ENCODE peak calls at places on chromosome 19, in four cellular contexts. D is stomach, W is astrocyte of the cerebellum, T is nephron progenitor cell. I is an unnamed sample.

GRCh38 chr19:2774083-2774679 is 8.9 kb downstream of the SGTA start:
- DNase-seq in T (no peak), D (no peak), W (no peak), I (no peak)

GRCh38 chr19:40139533-40140287 is 49.0 kb upstream of the ZNF780A start:
- DNase-seq in T (peak), D (no peak), W (peak), I (peak)

GRCh38 chr19:53013621-53014020 is at the start of gene ERVV-1:
- DNase-seq in D (no peak), T (no peak), W (no peak), I (no peak)

GRCh38 chr19:29528946-29529645 is 3.3 kb downstream of the VSTM2B start:
- DNase-seq in T (no peak), W (no peak), D (no peak), I (no peak)

GRCh38 chr19:17522988-17523872 is 11.8 kb downstream of the PGLS start:
- DNase-seq in D (peak), W (no peak), T (no peak), I (no peak)

GRCh38 chr19:33795370-33796163 is 1.1 kb upstream of the KCTD15 start:
- DNase-seq in W (peak), T (peak), D (peak), I (no peak)

GRCh38 chr19:45382426-45382825 is 12.1 kb upstream of the ERCC2 start:
- DNase-seq in W (no peak), T (no peak), D (no peak), I (no peak)

GRCh38 chr19:50384685-50385535 is 763 bp downstream of the POLD1 start:
- DNase-seq in D (no peak), W (no peak), T (no peak), I (no peak)

GRCh38 chr19:31214086-31214485 is 135.2 kb downstream of the TSHZ3 start:
- DNase-seq in W (peak), T (no peak), D (peak), I (peak)

GRCh38 chr19:33690461-33691427 is 69.0 kb downstream of the CHST8 start:
- DNase-seq in T (no peak), D (no peak), W (no peak), I (no peak)

GRCh38 chr19:45424191-45425058 is 708 bp upstream of the ERCC1 start:
- DNase-seq in T (peak), W (peak), D (peak), I (peak)

GRCh38 chr19:2722541-2723344 is 1.6 kb upstream of the DIRAS1 start:
- DNase-seq in D (peak), T (no peak), W (no peak), I (no peak)

GRCh38 chr19:45882652-45883585 is 3.0 kb downstream of the IRF2BP1 start:
- DNase-seq in T (peak), W (peak), D (peak), I (peak)

GRCh38 chr19:11405846-11406643 is 13.1 kb downstream of the RGL3 start:
- DNase-seq in W (no peak), T (peak), D (no peak), I (no peak)
- TF ChIP-seq CTCF in W (peak), T (no peak), D (no peak), I (peak)

GRCh38 chr19:11197291-11198174 is at the start of gene KANK2:
- DNase-seq in T (peak), D (peak), W (no peak), I (no peak)
- TF ChIP-seq CTCF in T (no peak), D (peak), W (no peak), I (no peak)

DNA sequence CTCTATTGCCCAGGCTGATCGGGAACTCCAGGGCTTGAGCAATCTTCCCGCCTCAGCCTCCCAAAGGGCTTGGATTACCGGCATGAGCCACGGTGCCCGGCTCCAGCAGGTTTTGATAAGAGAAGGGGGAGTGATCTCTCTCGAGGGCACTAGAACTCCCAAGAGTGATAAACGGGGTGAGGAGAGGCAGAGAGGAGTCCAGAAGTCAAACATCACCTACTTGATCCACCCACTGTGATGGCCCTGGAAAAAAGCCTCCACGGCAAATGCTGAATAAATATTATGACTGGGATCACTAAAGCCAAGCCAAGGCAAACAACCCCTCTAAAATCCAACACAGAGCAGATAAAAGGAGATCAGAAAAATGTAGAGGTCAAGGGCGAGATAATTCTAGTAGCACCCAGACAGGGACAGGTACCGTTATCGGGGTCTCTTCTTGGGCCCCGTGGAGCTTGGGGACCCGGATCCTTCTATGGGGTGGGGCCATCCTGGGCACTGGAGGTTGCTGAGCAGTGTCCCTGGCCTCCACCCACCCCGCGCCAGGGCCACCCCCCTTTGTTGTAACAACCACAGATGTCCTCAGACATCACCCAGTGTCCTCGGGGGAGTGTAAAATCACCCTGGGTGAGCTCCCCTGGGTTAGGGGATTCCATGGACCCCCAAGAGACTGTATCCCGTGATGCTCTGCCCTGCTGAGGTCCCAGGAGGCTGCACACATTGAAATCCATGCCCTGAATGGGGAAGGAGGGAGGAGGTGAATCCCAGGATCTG is 3.7 kb upstream of the CREB3L3 start:
- DNase-seq in W (no peak), T (no peak), D (peak), I (no peak)
- TF ChIP-seq CTCF in W (no peak), T (no peak), D (no peak), I (no peak)

DNA sequence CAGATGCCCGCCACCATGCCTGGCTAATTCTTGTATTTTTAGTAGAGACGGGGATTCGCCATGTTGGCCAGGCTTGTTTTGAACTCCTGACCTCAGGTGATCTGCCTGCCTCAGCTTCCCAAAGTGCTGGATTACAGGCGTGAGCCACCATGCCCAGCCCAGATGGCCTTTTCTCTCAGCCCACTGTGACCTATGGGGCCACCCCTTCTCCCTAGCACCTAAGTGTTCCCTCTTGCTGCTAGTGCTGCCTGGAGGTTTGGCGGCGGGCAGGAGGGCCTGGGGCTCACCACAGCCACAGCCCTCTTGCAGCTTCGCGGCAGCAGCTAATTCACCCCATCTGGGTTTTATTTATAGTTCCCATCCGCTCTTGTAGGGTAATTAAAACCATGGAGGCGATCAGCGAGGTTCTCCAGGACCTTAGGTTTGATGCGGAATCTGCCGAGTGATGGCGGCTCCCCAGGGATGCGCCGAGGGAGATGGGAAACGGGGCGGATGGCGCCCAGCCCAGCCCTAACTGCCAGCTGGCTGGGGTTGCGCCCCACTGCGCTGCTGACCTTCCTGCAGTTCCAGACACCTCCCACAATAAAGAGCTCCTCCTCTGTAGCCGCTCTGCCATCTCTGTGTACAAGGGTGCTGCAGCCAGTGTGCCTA is 3.3 kb downstream of the REX1BD start:
- DNase-seq in W (no peak), D (no peak), T (no peak), I (peak)
- TF ChIP-seq CTCF in W (no peak), D (no peak), T (no peak), I (no peak)

GRCh38 chr19:41705393-41706174 is 2.8 kb upstream of the CEACAM5 start:
- DNase-seq in D (no peak), W (no peak), T (peak), I (no peak)
- TF ChIP-seq CTCF in D (no peak), W (no peak), T (no peak), I (no peak)

DNA sequence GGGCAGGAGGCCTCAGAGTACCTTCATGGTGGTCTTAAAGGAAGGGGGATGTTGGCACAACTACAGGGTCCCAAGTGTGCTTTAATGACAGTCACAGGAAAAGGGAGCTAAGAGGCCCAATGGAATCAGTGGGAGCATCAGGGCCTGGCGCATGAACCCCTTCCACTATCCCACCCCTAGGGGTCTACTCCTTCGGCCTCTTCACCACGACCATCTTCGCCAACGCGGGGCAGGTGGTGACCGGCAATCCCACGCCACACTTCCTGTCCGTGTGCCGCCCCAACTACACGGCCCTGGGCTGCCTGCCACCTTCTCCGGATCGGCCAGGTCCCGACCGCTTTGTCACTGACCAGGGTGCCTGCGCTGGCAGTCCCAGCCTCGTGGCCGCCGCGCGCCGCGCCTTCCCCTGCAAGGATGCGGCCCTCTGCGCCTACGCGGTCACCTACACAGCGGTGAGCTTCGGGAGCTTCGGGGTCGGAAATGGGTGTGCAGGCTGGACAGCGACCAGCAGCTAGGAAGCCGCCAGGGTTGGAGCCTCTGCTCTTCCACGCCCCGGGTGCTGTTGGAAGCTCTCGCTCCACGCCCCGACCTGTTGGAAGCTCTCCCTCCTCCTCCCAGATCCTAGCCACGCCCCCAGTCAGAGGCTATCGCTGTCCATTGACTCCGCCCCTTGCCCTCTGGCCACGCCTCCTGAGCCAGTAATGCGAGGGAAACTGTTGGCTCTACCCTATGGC is 6.0 kb downstream of the PLPPR2 start:
- DNase-seq in D (peak), W (no peak), T (peak), I (no peak)
- TF ChIP-seq CTCF in D (no peak), W (no peak), T (no peak), I (no peak)

DNA sequence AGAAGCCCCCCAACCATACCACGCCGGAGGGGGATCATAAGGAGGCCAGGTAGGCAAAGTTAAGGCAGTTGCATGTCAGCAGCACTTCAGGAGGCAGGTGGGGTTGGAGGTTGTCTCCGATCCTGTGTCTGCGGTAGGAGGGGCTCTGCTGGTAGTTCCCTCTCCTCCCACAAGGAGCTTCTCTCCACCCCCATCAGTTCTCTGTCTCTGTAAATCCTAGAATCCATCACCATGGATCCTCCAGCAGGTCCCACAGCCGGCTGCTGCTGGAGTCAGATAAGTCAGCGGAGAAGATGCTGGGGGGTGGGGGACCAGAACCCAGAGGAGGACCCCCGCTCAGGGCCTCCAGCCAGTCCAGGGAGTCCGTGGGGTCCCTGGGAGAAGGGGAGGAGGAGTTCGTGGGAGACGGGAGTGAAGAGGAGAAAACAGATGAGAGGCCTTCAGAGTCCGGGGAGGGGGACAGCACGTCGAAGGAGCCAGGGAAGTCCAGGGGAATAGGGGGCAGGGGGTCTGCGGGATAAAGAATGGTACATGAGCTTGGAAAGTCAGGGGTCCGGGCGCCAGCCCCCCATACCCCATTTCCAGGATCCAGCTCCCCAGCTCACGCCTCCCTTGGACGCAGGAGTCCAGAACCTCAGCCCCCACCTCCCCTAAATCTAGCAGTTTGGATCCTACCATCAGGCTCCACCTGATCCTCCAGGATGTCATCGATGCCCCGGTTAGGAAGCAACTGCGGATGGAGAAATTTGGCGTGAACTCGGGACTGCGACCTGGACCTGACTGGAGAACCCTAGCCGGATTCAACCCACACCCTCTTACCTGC is 6.3 kb downstream of the MAMSTR start:
- DNase-seq in D (no peak), W (no peak), T (peak), I (no peak)
- TF ChIP-seq CTCF in D (no peak), W (peak), T (peak), I (no peak)

GRCh38 chr19:42069619-42070293 is at the start of gene GRIK5:
- DNase-seq in D (no peak), W (no peak), T (peak), I (no peak)
- TF ChIP-seq CTCF in D (no peak), W (no peak), T (no peak), I (no peak)

I was measured in HFF-Myc.